ENCODE peak calls at places on chromosome 19, in ten cellular contexts. One of them, this sample, is unnamed.

GRCh38 chr19:18023596-18024212 is 15.7 kb downstream of the ARRDC2 start:
- DNase-seq in ovary: no peak
- DNase-seq in suprapubic skin: no peak
- DNase-seq in left lung: peak
- DNase-seq in body of pancreas: peak
- DNase-seq in fibroblast of mammary gland: peak
- DNase-seq in AG04450: no peak
- DNase-seq in mucosa of descending colon: peak
- DNase-seq in skeletal muscle cell: peak
- DNase-seq in heart right ventricle: peak
- DNase-seq in this sample: no peak

GRCh38 chr19:48445256-48445605 is 552 bp upstream of the GRWD1 start:
- DNase-seq in heart right ventricle: no peak
- DNase-seq in fibroblast of mammary gland: peak
- DNase-seq in skeletal muscle cell: peak
- DNase-seq in body of pancreas: no peak
- DNase-seq in AG04450: peak
- DNase-seq in ovary: no peak
- DNase-seq in left lung: no peak
- DNase-seq in mucosa of descending colon: no peak
- DNase-seq in suprapubic skin: no peak
- DNase-seq in this sample: peak

GRCh38 chr19:51158474-51159129 is 16.5 kb downstream of the SIGLEC7 start:
- DNase-seq in fibroblast of mammary gland: peak
- DNase-seq in body of pancreas: peak
- DNase-seq in heart right ventricle: peak
- DNase-seq in suprapubic skin: no peak
- DNase-seq in skeletal muscle cell: no peak
- DNase-seq in mucosa of descending colon: no peak
- DNase-seq in ovary: no peak
- DNase-seq in AG04450: no peak
- DNase-seq in left lung: peak
- DNase-seq in this sample: no peak

GRCh38 chr19:14674764-14675163 is at the start of gene ADGRE3:
- DNase-seq in skeletal muscle cell: no peak
- DNase-seq in mucosa of descending colon: no peak
- DNase-seq in body of pancreas: no peak
- DNase-seq in AG04450: no peak
- DNase-seq in heart right ventricle: no peak
- DNase-seq in ovary: no peak
- DNase-seq in fibroblast of mammary gland: peak
- DNase-seq in suprapubic skin: no peak
- DNase-seq in left lung: no peak
- DNase-seq in this sample: no peak

GRCh38 chr19:18425515-18426415 is 6.6 kb downstream of the SSBP4 start:
- DNase-seq in ovary: peak
- DNase-seq in heart right ventricle: peak
- DNase-seq in body of pancreas: no peak
- DNase-seq in fibroblast of mammary gland: peak
- DNase-seq in suprapubic skin: no peak
- DNase-seq in mucosa of descending colon: no peak
- DNase-seq in AG04450: no peak
- DNase-seq in skeletal muscle cell: no peak
- DNase-seq in left lung: peak
- DNase-seq in this sample: no peak

GRCh38 chr19:29549105-29550070 is 23.6 kb downstream of the VSTM2B start:
- DNase-seq in heart right ventricle: no peak
- DNase-seq in AG04450: no peak
- DNase-seq in left lung: no peak
- DNase-seq in suprapubic skin: peak
- DNase-seq in skeletal muscle cell: no peak
- DNase-seq in ovary: no peak
- DNase-seq in body of pancreas: peak
- DNase-seq in mucosa of descending colon: no peak
- DNase-seq in fibroblast of mammary gland: no peak
- DNase-seq in this sample: no peak

GRCh38 chr19:15180451-15181390 is 20.1 kb downstream of the NOTCH3 start:
- DNase-seq in heart right ventricle: peak
- DNase-seq in mucosa of descending colon: no peak
- DNase-seq in body of pancreas: peak
- DNase-seq in fibroblast of mammary gland: no peak
- DNase-seq in skeletal muscle cell: no peak
- DNase-seq in AG04450: no peak
- DNase-seq in ovary: no peak
- DNase-seq in suprapubic skin: no peak
- DNase-seq in left lung: peak
- DNase-seq in this sample: no peak

GRCh38 chr19:17867087-17867486 is 4.7 kb upstream of the SLC5A5 start:
- DNase-seq in mucosa of descending colon: no peak
- DNase-seq in suprapubic skin: no peak
- DNase-seq in fibroblast of mammary gland: no peak
- DNase-seq in left lung: no peak
- DNase-seq in skeletal muscle cell: no peak
- DNase-seq in body of pancreas: no peak
- DNase-seq in heart right ventricle: no peak
- DNase-seq in AG04450: no peak
- DNase-seq in ovary: no peak
- DNase-seq in this sample: no peak

GRCh38 chr19:46634656-46635218 is 1.3 kb downstream of the GNG8 start:
- DNase-seq in left lung: no peak
- DNase-seq in skeletal muscle cell: no peak
- DNase-seq in mucosa of descending colon: no peak
- DNase-seq in heart right ventricle: no peak
- DNase-seq in body of pancreas: no peak
- DNase-seq in suprapubic skin: no peak
- DNase-seq in ovary: no peak
- DNase-seq in AG04450: no peak
- DNase-seq in fibroblast of mammary gland: no peak
- DNase-seq in this sample: no peak

GRCh38 chr19:46634045-46634655 is 1.9 kb downstream of the GNG8 start:
- DNase-seq in heart right ventricle: peak
- DNase-seq in ovary: peak
- DNase-seq in left lung: peak
- DNase-seq in mucosa of descending colon: peak
- DNase-seq in body of pancreas: peak
- DNase-seq in suprapubic skin: peak
- DNase-seq in fibroblast of mammary gland: peak
- DNase-seq in skeletal muscle cell: peak
- DNase-seq in AG04450: no peak
- DNase-seq in this sample: no peak

GRCh38 chr19:46633130-46633529 is 2.9 kb downstream of the GNG8 start:
- DNase-seq in AG04450: no peak
- DNase-seq in mucosa of descending colon: no peak
- DNase-seq in ovary: no peak
- DNase-seq in body of pancreas: no peak
- DNase-seq in skeletal muscle cell: no peak
- DNase-seq in suprapubic skin: no peak
- DNase-seq in heart right ventricle: no peak
- DNase-seq in left lung: no peak
- DNase-seq in fibroblast of mammary gland: no peak
- DNase-seq in this sample: no peak

GRCh38 chr19:46637224-46637623 is 1.2 kb upstream of the GNG8 start:
- DNase-seq in AG04450: no peak
- DNase-seq in suprapubic skin: no peak
- DNase-seq in left lung: peak
- DNase-seq in ovary: no peak
- DNase-seq in mucosa of descending colon: no peak
- DNase-seq in skeletal muscle cell: no peak
- DNase-seq in body of pancreas: no peak
- DNase-seq in heart right ventricle: no peak
- DNase-seq in fibroblast of mammary gland: no peak
- DNase-seq in this sample: no peak

DNA sequence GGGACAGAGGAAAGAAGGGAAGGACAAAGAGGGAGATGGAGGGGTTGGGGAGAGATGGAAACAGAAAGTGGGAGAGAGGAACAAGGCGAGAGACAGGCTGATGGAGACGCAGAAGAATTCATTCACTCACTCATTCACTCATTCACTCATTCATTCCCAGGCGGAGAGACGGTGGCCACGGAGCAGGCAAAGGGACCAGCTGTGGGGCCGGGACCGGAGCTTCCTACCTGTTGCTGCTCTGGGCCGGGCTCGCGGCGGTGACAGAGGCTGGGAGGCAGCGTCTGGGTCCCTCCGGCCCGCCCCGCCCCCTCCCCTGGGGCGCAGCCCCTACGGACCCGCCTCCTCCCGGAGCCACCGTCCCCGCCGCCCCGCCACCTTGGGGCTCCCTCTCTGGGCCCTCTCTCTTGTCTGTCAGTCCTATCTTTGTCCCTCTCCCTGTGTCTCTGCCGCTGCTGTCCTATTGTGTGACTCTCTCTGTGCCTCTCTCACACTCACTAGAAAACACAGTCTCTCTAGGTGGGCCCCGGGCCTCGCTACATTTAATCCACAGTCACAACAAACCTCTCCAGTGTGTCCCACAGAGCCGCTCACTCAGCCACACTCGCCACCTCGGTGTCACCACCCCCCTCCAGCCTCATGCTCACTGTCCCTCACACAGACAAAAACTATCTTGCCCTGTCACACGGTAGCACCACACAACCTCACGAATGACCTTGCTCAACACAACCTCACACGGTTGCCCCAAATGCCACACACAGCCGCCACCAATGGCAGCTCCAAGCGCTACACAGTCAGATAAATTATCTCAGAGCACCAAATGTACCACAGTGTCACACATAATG is at the start of gene GNG8:
- DNase-seq in heart right ventricle: no peak
- DNase-seq in AG04450: no peak
- DNase-seq in fibroblast of mammary gland: no peak
- DNase-seq in skeletal muscle cell: no peak
- DNase-seq in suprapubic skin: no peak
- DNase-seq in mucosa of descending colon: no peak
- DNase-seq in body of pancreas: no peak
- DNase-seq in ovary: no peak
- DNase-seq in left lung: no peak
- DNase-seq in this sample: no peak
- H3K4me3 ChIP-seq in heart right ventricle: no peak
- H3K4me3 ChIP-seq in AG04450: no peak
- H3K4me3 ChIP-seq in fibroblast of mammary gland: no peak
- H3K4me3 ChIP-seq in skeletal muscle cell: no peak
- H3K4me3 ChIP-seq in suprapubic skin: no peak
- H3K4me3 ChIP-seq in mucosa of descending colon: no peak
- H3K4me3 ChIP-seq in body of pancreas: no peak
- H3K4me3 ChIP-seq in ovary: no peak
- H3K4me3 ChIP-seq in left lung: no peak
- H3K4me3 ChIP-seq in this sample: no peak

DNA sequence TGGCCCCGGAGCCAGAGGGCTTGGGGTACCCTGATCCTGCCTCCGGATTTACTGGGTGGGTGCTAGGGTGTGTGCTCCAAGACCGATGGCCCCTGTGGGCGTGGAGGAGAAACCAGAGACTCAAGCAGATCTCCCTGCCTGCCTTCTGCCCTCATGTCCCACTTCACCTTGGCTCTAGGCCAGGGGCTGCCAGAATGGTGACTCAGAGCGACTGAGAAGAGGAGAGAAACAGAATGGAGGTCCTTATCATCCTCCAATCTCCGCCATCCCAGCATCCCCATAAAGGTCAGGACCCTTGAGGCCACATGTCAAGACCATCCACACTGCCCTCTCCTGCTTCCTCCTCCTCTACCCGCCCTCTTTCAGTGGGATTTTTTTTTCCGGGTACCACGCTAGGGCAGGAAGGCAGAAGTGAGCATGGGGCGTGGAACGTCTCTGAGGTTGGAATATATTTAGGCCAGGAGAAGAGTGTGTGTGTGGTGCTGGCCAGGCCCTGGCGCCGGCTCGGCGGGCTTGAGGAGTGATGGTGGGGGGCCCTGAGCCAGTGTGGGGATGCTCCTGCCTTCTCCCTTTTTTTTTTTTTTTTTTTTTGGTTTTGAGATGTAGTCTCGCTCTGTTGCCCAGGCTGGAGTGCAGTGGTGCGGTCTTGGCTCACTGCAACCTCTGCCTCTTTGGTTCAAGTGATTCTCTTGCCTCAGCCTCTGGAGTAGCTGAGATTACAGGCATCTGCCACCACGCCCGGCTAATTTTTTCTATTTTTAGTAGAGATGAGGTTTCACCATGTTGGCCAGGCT is 22.3 kb downstream of the IER2 start:
- DNase-seq in AG04450: no peak
- DNase-seq in mucosa of descending colon: peak
- DNase-seq in left lung: peak
- DNase-seq in fibroblast of mammary gland: peak
- DNase-seq in skeletal muscle cell: no peak
- DNase-seq in ovary: no peak
- DNase-seq in heart right ventricle: peak
- DNase-seq in suprapubic skin: peak
- DNase-seq in body of pancreas: peak
- DNase-seq in this sample: no peak
- H3K4me3 ChIP-seq in AG04450: no peak
- H3K4me3 ChIP-seq in mucosa of descending colon: no peak
- H3K4me3 ChIP-seq in left lung: peak
- H3K4me3 ChIP-seq in fibroblast of mammary gland: no peak
- H3K4me3 ChIP-seq in skeletal muscle cell: no peak
- H3K4me3 ChIP-seq in ovary: no peak
- H3K4me3 ChIP-seq in heart right ventricle: no peak
- H3K4me3 ChIP-seq in suprapubic skin: no peak
- H3K4me3 ChIP-seq in body of pancreas: no peak
- H3K4me3 ChIP-seq in this sample: no peak

GRCh38 chr19:58477871-58478270 is 1.7 kb downstream of the ZNF446 start:
- DNase-seq in left lung: peak
- DNase-seq in AG04450: no peak
- DNase-seq in skeletal muscle cell: no peak
- DNase-seq in fibroblast of mammary gland: no peak
- DNase-seq in suprapubic skin: no peak
- DNase-seq in mucosa of descending colon: no peak
- DNase-seq in heart right ventricle: no peak
- DNase-seq in body of pancreas: no peak
- DNase-seq in ovary: no peak
- DNase-seq in this sample: no peak

GRCh38 chr19:58476498-58477015 is 405 bp downstream of the ZNF446 start:
- DNase-seq in body of pancreas: no peak
- DNase-seq in ovary: no peak
- DNase-seq in mucosa of descending colon: no peak
- DNase-seq in suprapubic skin: no peak
- DNase-seq in left lung: no peak
- DNase-seq in heart right ventricle: no peak
- DNase-seq in skeletal muscle cell: no peak
- DNase-seq in fibroblast of mammary gland: peak
- DNase-seq in AG04450: no peak
- DNase-seq in this sample: no peak

GRCh38 chr19:58475714-58476497 is at the start of gene ZNF446:
- DNase-seq in body of pancreas: peak
- DNase-seq in AG04450: peak
- DNase-seq in fibroblast of mammary gland: peak
- DNase-seq in mucosa of descending colon: peak
- DNase-seq in skeletal muscle cell: peak
- DNase-seq in left lung: peak
- DNase-seq in heart right ventricle: peak
- DNase-seq in ovary: peak
- DNase-seq in suprapubic skin: peak
- DNase-seq in this sample: peak

GRCh38 chr19:58474997-58475713 is 997 bp upstream of the ZNF446 start:
- DNase-seq in suprapubic skin: no peak
- DNase-seq in left lung: no peak
- DNase-seq in ovary: no peak
- DNase-seq in fibroblast of mammary gland: peak
- DNase-seq in skeletal muscle cell: no peak
- DNase-seq in heart right ventricle: no peak
- DNase-seq in AG04450: no peak
- DNase-seq in mucosa of descending colon: no peak
- DNase-seq in body of pancreas: no peak
- DNase-seq in this sample: no peak

GRCh38 chr19:58477130-58477529 is 978 bp downstream of the ZNF446 start:
- DNase-seq in suprapubic skin: no peak
- DNase-seq in mucosa of descending colon: peak
- DNase-seq in ovary: no peak
- DNase-seq in AG04450: no peak
- DNase-seq in heart right ventricle: no peak
- DNase-seq in left lung: peak
- DNase-seq in body of pancreas: no peak
- DNase-seq in fibroblast of mammary gland: no peak
- DNase-seq in skeletal muscle cell: no peak
- DNase-seq in this sample: no peak
- H3K4me3 ChIP-seq in suprapubic skin: peak
- H3K4me3 ChIP-seq in mucosa of descending colon: no peak
- H3K4me3 ChIP-seq in ovary: no peak
- H3K4me3 ChIP-seq in AG04450: no peak
- H3K4me3 ChIP-seq in heart right ventricle: no peak
- H3K4me3 ChIP-seq in left lung: peak
- H3K4me3 ChIP-seq in body of pancreas: no peak
- H3K4me3 ChIP-seq in fibroblast of mammary gland: no peak
- H3K4me3 ChIP-seq in skeletal muscle cell: peak
- H3K4me3 ChIP-seq in this sample: peak

GRCh38 chr19:6825076-6825774 is 52.7 kb downstream of the VAV1 start:
- DNase-seq in ovary: no peak
- DNase-seq in fibroblast of mammary gland: no peak
- DNase-seq in mucosa of descending colon: no peak
- DNase-seq in AG04450: no peak
- DNase-seq in heart right ventricle: no peak
- DNase-seq in suprapubic skin: no peak
- DNase-seq in body of pancreas: no peak
- DNase-seq in skeletal muscle cell: no peak
- DNase-seq in left lung: no peak
- DNase-seq in this sample: no peak

GRCh38 chr19:6832412-6832811 is 55.0 kb upstream of the ADGRE1 start:
- DNase-seq in suprapubic skin: no peak
- DNase-seq in fibroblast of mammary gland: no peak
- DNase-seq in AG04450: no peak
- DNase-seq in heart right ventricle: no peak
- DNase-seq in body of pancreas: no peak
- DNase-seq in ovary: no peak
- DNase-seq in left lung: no peak
- DNase-seq in mucosa of descending colon: no peak
- DNase-seq in skeletal muscle cell: no peak
- DNase-seq in this sample: no peak

GRCh38 chr19:6826281-6826920 is 53.9 kb downstream of the VAV1 start:
- DNase-seq in left lung: no peak
- DNase-seq in heart right ventricle: no peak
- DNase-seq in fibroblast of mammary gland: no peak
- DNase-seq in AG04450: no peak
- DNase-seq in ovary: no peak
- DNase-seq in suprapubic skin: no peak
- DNase-seq in skeletal muscle cell: no peak
- DNase-seq in body of pancreas: no peak
- DNase-seq in mucosa of descending colon: no peak
- DNase-seq in this sample: no peak

GRCh38 chr19:6828306-6828697 is 55.8 kb downstream of the VAV1 start:
- DNase-seq in body of pancreas: no peak
- DNase-seq in mucosa of descending colon: no peak
- DNase-seq in heart right ventricle: no peak
- DNase-seq in ovary: no peak
- DNase-seq in fibroblast of mammary gland: no peak
- DNase-seq in suprapubic skin: no peak
- DNase-seq in skeletal muscle cell: no peak
- DNase-seq in left lung: no peak
- DNase-seq in AG04450: no peak
- DNase-seq in this sample: peak

DNA sequence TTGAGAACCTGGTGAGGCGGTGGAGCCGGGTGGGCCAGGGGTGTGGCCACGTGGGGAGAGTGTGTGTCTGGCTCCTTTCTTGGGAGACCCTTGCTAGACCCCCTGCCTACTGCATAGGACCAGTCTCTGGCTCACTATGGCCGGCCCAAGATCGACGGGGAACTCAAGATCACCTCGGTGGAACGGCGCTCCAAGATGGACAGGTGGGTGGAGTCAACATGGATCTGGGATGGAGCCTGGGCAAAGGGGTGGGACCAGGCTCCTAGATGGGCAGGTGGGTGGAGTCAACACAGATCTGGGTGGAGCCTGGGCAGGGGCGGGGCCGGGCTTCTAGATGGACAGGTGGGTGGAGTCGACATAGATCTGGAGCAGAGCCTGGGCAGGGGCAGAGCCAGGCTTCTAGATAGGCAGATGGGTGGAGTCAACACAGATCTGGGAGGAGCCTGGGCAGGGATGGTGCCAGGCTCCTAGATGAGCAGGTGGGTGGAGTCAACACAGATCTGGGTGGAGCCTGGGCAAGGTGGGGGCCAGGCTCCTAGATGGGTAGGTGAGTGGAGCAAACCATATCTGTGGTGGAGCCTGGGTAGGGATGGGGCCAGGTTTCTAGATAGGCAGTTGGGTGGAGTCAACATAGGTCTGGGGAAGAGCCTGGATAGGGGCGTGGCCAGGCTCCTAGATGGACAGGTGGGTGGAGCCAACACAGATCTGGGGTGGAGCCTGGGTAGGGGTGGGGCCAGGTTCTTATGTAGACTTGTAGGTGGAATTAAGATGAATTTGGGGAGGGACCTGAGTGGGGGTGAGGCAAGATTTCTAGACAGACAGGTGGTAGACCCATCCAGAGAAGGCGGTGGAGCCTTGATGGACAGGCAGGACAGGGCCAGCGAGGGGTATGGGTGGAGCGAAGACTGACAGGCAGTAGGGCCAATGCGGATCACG is 56.5 kb downstream of the VAV1 start:
- DNase-seq in ovary: no peak
- DNase-seq in fibroblast of mammary gland: no peak
- DNase-seq in suprapubic skin: no peak
- DNase-seq in body of pancreas: no peak
- DNase-seq in left lung: no peak
- DNase-seq in AG04450: no peak
- DNase-seq in mucosa of descending colon: no peak
- DNase-seq in skeletal muscle cell: no peak
- DNase-seq in heart right ventricle: no peak
- DNase-seq in this sample: no peak
- H3K4me3 ChIP-seq in ovary: no peak
- H3K4me3 ChIP-seq in fibroblast of mammary gland: no peak
- H3K4me3 ChIP-seq in suprapubic skin: no peak
- H3K4me3 ChIP-seq in body of pancreas: no peak
- H3K4me3 ChIP-seq in left lung: no peak
- H3K4me3 ChIP-seq in AG04450: no peak
- H3K4me3 ChIP-seq in mucosa of descending colon: no peak
- H3K4me3 ChIP-seq in skeletal muscle cell: no peak
- H3K4me3 ChIP-seq in heart right ventricle: no peak
- H3K4me3 ChIP-seq in this sample: peak

This sample was measured in epithelial cell of proximal tubule.